ENCODE peak calls at places on chromosomes 4 and X, in nine cellular contexts. One of them, this sample, is unnamed.
A peak's percentile ranks its signal among the peaks of the same experiment; 100 is the strongest.

GRCh38 chrX:47380268-47380667 is 9.9 kb downstream of the ZNF157 start:
- DNase-seq in neural crest cell: no peak
- DNase-seq in HFFc6: no peak
- DNase-seq in thyroid gland: no peak
- DNase-seq in mucosa of descending colon: peak; percentile 33
- DNase-seq in colonic mucosa: peak; percentile 29
- DNase-seq in left ventricle myocardium inferior: peak; percentile 16
- DNase-seq in fibroblast of pulmonary artery: no peak
- DNase-seq in endodermal cell: no peak
- DNase-seq in this sample: no peak

GRCh38 chrX:65643046-65643785 is 24.2 kb upstream of the MSN start:
- DNase-seq in neural crest cell: no peak
- DNase-seq in HFFc6: peak; percentile 62
- DNase-seq in thyroid gland: peak; percentile 44
- DNase-seq in mucosa of descending colon: no peak
- DNase-seq in colonic mucosa: no peak
- DNase-seq in left ventricle myocardium inferior: no peak
- DNase-seq in fibroblast of pulmonary artery: peak; percentile 47
- DNase-seq in endodermal cell: no peak
- DNase-seq in this sample: peak; percentile 6

GRCh38 chr4:124890522-124890921 is 178.0 kb upstream of the ANKRD50 start:
- DNase-seq in neural crest cell: no peak
- DNase-seq in HFFc6: no peak
- DNase-seq in thyroid gland: no peak
- DNase-seq in mucosa of descending colon: no peak
- DNase-seq in colonic mucosa: no peak
- DNase-seq in left ventricle myocardium inferior: no peak
- DNase-seq in fibroblast of pulmonary artery: peak; percentile 43
- DNase-seq in endodermal cell: no peak
- DNase-seq in this sample: no peak

GRCh38 chr4:127776620-127777019 is 5.5 kb upstream of the HSPA4L start:
- DNase-seq in neural crest cell: no peak
- DNase-seq in HFFc6: no peak
- DNase-seq in thyroid gland: no peak
- DNase-seq in mucosa of descending colon: no peak
- DNase-seq in colonic mucosa: no peak
- DNase-seq in left ventricle myocardium inferior: no peak
- DNase-seq in fibroblast of pulmonary artery: no peak
- DNase-seq in endodermal cell: no peak
- DNase-seq in this sample: no peak

GRCh38 chr4:137994858-137995257 is 247.3 kb downstream of the SLC7A11 start:
- DNase-seq in neural crest cell: no peak
- DNase-seq in HFFc6: peak; percentile 54
- DNase-seq in thyroid gland: no peak
- DNase-seq in mucosa of descending colon: no peak
- DNase-seq in colonic mucosa: no peak
- DNase-seq in left ventricle myocardium inferior: no peak
- DNase-seq in fibroblast of pulmonary artery: peak; percentile 6
- DNase-seq in endodermal cell: no peak
- DNase-seq in this sample: no peak

GRCh38 chr4:16168144-16168543 is 58.1 kb downstream of the TAPT1 start:
- DNase-seq in neural crest cell: no peak
- DNase-seq in HFFc6: no peak
- DNase-seq in thyroid gland: no peak
- DNase-seq in mucosa of descending colon: no peak
- DNase-seq in colonic mucosa: no peak
- DNase-seq in left ventricle myocardium inferior: no peak
- DNase-seq in fibroblast of pulmonary artery: no peak
- DNase-seq in endodermal cell: no peak
- DNase-seq in this sample: no peak

GRCh38 chrX:43805579-43805978 is 76.7 kb downstream of the MAOB start:
- DNase-seq in neural crest cell: no peak
- DNase-seq in HFFc6: no peak
- DNase-seq in thyroid gland: no peak
- DNase-seq in mucosa of descending colon: peak; percentile 14
- DNase-seq in colonic mucosa: no peak
- DNase-seq in left ventricle myocardium inferior: no peak
- DNase-seq in fibroblast of pulmonary artery: peak; percentile 5
- DNase-seq in endodermal cell: no peak
- DNase-seq in this sample: peak; percentile 6

GRCh38 chrX:6226053-6226645 is 2.5 kb downstream of the NLGN4X start:
- DNase-seq in neural crest cell: peak; percentile 66
- DNase-seq in HFFc6: no peak
- DNase-seq in thyroid gland: no peak
- DNase-seq in mucosa of descending colon: no peak
- DNase-seq in colonic mucosa: no peak
- DNase-seq in left ventricle myocardium inferior: peak; percentile 11
- DNase-seq in fibroblast of pulmonary artery: no peak
- DNase-seq in endodermal cell: peak; percentile 82
- DNase-seq in this sample: no peak

GRCh38 chr4:95050980-95051688 is 293.4 kb downstream of the BMPR1B start:
- DNase-seq in neural crest cell: peak; percentile 29
- DNase-seq in HFFc6: no peak
- DNase-seq in thyroid gland: peak; percentile 12
- DNase-seq in mucosa of descending colon: no peak
- DNase-seq in colonic mucosa: no peak
- DNase-seq in left ventricle myocardium inferior: no peak
- DNase-seq in fibroblast of pulmonary artery: no peak
- DNase-seq in endodermal cell: peak; percentile 61
- DNase-seq in this sample: no peak

GRCh38 chr4:1300466-1301455 is 11.1 kb downstream of the MAEA start:
- DNase-seq in neural crest cell: no peak
- DNase-seq in HFFc6: peak; percentile 47
- DNase-seq in thyroid gland: no peak
- DNase-seq in mucosa of descending colon: peak; percentile 21
- DNase-seq in colonic mucosa: no peak
- DNase-seq in left ventricle myocardium inferior: no peak
- DNase-seq in fibroblast of pulmonary artery: peak; percentile 72
- DNase-seq in endodermal cell: no peak
- DNase-seq in this sample: no peak

GRCh38 chr4:6916587-6917444 is 7.2 kb downstream of the TBC1D14 start:
- DNase-seq in neural crest cell: no peak
- DNase-seq in HFFc6: no peak
- DNase-seq in thyroid gland: no peak
- DNase-seq in mucosa of descending colon: peak; percentile 78
- DNase-seq in colonic mucosa: peak; percentile 85
- DNase-seq in left ventricle myocardium inferior: no peak
- DNase-seq in fibroblast of pulmonary artery: peak; percentile 26
- DNase-seq in endodermal cell: peak; percentile 58
- DNase-seq in this sample: peak; percentile 30

GRCh38 chr4:6918345-6918744 is 8.7 kb downstream of the TBC1D14 start:
- DNase-seq in neural crest cell: no peak
- DNase-seq in HFFc6: no peak
- DNase-seq in thyroid gland: no peak
- DNase-seq in mucosa of descending colon: no peak
- DNase-seq in colonic mucosa: no peak
- DNase-seq in left ventricle myocardium inferior: no peak
- DNase-seq in fibroblast of pulmonary artery: no peak
- DNase-seq in endodermal cell: peak; percentile 54
- DNase-seq in this sample: no peak

GRCh38 chr4:6916069-6916586 is 6.5 kb downstream of the TBC1D14 start:
- DNase-seq in neural crest cell: no peak
- DNase-seq in HFFc6: no peak
- DNase-seq in thyroid gland: no peak
- DNase-seq in mucosa of descending colon: no peak
- DNase-seq in colonic mucosa: no peak
- DNase-seq in left ventricle myocardium inferior: no peak
- DNase-seq in fibroblast of pulmonary artery: no peak
- DNase-seq in endodermal cell: no peak
- DNase-seq in this sample: no peak

GRCh38 chr4:6915041-6916005 is 5.7 kb downstream of the TBC1D14 start:
- DNase-seq in neural crest cell: no peak
- DNase-seq in HFFc6: no peak
- DNase-seq in thyroid gland: no peak
- DNase-seq in mucosa of descending colon: no peak
- DNase-seq in colonic mucosa: no peak
- DNase-seq in left ventricle myocardium inferior: no peak
- DNase-seq in fibroblast of pulmonary artery: no peak
- DNase-seq in endodermal cell: no peak
- DNase-seq in this sample: no peak

DNA sequence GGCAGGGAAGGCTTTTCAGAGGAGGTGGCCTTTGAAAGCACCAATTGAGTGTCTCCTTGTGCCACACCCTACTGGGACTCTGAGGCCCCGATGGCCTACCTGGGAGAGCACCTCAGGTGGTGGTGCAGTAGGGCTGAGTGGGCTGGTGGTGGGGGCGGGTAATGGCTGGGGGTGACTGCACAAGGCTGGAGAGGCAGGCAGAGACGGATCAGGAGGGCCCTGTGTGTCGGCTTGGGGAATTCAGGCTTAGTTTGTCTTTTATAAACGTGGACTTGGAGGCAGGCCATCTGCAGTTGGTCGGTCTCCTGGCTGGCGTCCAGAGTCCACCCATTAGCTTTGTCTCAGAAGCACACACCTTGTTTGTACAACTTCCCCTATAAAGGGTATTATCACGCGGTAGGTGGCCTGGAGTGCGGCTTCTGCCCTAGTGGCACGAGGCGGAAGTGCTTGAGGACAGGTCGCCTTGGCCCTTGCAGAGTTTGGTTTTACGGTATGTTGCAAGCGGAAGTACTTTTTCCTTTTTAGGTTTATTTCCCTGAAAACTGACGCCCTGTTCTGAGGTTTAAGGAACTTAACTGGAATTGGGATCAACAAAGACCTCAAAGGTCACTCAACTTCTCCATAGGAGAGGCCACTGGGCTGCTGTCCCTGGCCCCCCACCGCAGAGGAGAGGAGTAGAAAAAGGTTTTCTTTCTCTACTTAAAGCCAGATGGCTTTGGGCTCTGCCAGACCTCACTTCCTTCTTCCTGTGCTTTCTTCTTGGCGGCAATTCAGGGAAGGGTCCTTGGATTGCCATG is 8.0 kb downstream of the TBC1D14 start:
- DNase-seq in neural crest cell: no peak
- DNase-seq in HFFc6: no peak
- DNase-seq in thyroid gland: peak; percentile 92
- DNase-seq in mucosa of descending colon: peak; percentile 97
- DNase-seq in colonic mucosa: peak; percentile 96
- DNase-seq in left ventricle myocardium inferior: peak; percentile 61
- DNase-seq in fibroblast of pulmonary artery: peak; percentile 12
- DNase-seq in endodermal cell: peak; percentile 86
- DNase-seq in this sample: peak; percentile 76
- TF ChIP-seq CTCF in neural crest cell: peak; percentile 63
- TF ChIP-seq CTCF in HFFc6: peak; percentile 67
- TF ChIP-seq CTCF in thyroid gland: peak; percentile 57
- TF ChIP-seq CTCF in mucosa of descending colon: peak; percentile 73
- TF ChIP-seq CTCF in colonic mucosa: peak; percentile 61
- TF ChIP-seq CTCF in left ventricle myocardium inferior: peak; percentile 57
- TF ChIP-seq CTCF in fibroblast of pulmonary artery: peak; percentile 40
- TF ChIP-seq CTCF in endodermal cell: peak; percentile 82
- TF ChIP-seq CTCF in this sample: peak; percentile 54

DNA sequence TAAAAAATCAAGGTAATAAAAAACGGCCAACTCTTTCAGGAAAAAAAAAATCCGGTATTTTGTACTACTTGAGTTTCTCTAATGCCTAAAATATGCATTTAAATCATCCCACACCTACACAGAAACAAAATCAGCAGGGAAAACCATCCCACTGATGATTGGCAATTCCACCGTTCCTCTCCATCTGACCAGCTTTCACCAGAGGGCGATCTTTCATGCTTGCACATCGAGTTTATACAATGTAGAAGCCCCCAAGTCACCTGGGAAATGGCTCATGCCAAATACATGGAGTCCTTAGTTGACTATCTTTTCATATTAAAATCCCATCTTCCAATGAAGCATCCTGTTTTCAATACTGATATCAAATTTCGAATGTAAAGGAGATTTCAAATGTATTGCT is 69.2 kb downstream of the PTCHD1 start:
- DNase-seq in neural crest cell: no peak
- DNase-seq in HFFc6: no peak
- DNase-seq in thyroid gland: no peak
- DNase-seq in mucosa of descending colon: no peak
- DNase-seq in colonic mucosa: no peak
- DNase-seq in left ventricle myocardium inferior: no peak
- DNase-seq in fibroblast of pulmonary artery: no peak
- DNase-seq in endodermal cell: peak; percentile 63
- DNase-seq in this sample: peak; percentile 24
- TF ChIP-seq CTCF in neural crest cell: peak; percentile 42
- TF ChIP-seq CTCF in HFFc6: no peak
- TF ChIP-seq CTCF in thyroid gland: no peak
- TF ChIP-seq CTCF in mucosa of descending colon: no peak
- TF ChIP-seq CTCF in colonic mucosa: no peak
- TF ChIP-seq CTCF in left ventricle myocardium inferior: no peak
- TF ChIP-seq CTCF in fibroblast of pulmonary artery: peak; percentile 13
- TF ChIP-seq CTCF in endodermal cell: peak; percentile 80
- TF ChIP-seq CTCF in this sample: peak; percentile 28

DNA sequence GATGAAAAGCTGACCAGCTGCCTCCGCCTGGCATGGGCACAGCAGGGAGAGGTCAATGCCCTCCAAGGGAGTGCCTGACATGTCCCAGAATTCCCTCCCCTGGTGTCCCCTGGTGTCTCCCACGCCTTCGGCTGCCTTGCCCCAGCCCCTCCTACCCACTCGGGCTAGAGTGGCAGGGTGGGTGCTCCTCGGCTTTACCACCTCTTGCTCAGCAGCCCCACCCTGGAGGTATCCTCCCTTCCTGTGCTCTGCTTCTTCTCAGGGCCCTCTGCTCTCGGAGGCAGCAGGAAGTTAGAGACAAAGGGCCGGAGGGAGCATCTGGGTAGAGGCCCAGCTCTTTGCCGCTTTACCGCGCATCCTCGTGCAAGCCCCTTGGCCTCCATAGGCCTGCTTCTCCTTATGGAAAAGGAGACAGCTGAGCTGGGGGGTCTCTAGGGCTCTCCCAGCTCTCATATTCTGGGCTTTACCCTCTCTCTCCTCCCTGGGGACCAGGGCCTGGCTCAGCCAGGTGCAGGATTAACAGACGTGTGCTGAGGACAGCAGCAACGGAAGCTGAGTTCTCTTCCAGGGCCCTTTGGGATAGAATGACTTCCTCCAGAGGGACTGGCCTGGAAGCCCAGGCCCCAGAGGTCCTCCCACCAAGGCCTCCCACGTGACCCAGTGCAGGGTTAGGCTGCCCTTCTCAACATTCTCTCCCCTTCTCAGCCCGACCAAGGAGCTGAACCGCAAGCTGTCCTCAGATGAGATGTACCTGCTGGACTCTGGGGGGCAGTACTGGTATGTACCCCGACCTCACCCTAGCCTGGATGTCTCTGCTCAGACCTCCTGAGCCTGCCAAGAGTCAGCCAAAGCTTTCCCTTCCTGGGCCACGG is 17.2 kb downstream of the XPNPEP2 start:
- DNase-seq in neural crest cell: no peak
- DNase-seq in HFFc6: no peak
- DNase-seq in thyroid gland: no peak
- DNase-seq in mucosa of descending colon: no peak
- DNase-seq in colonic mucosa: no peak
- DNase-seq in left ventricle myocardium inferior: no peak
- DNase-seq in fibroblast of pulmonary artery: no peak
- DNase-seq in endodermal cell: peak; percentile 76
- DNase-seq in this sample: no peak
- TF ChIP-seq CTCF in neural crest cell: no peak
- TF ChIP-seq CTCF in HFFc6: no peak
- TF ChIP-seq CTCF in thyroid gland: no peak
- TF ChIP-seq CTCF in mucosa of descending colon: no peak
- TF ChIP-seq CTCF in colonic mucosa: no peak
- TF ChIP-seq CTCF in left ventricle myocardium inferior: no peak
- TF ChIP-seq CTCF in fibroblast of pulmonary artery: no peak
- TF ChIP-seq CTCF in endodermal cell: peak; percentile 53
- TF ChIP-seq CTCF in this sample: no peak

DNA sequence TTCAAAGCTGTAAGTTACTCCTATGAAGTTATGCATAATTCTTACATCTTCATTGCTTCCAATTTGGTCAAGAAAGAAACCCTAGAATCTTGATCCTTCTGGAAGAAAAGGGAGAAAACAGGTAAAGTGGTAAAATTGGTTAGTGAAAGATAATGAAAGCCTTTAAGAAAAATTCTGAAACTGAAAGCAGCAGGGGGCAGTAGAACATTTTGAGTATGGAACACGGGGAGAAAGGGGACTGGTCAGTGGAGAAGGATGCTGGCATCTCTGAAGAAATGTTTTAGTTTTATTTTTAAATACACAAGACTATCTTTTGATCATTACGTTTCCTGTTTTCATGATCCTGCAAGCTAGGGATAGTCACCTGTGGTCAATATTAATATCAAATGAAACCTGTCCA is 54.3 kb downstream of the SLIT2 start:
- DNase-seq in neural crest cell: no peak
- DNase-seq in HFFc6: no peak
- DNase-seq in thyroid gland: no peak
- DNase-seq in mucosa of descending colon: no peak
- DNase-seq in colonic mucosa: no peak
- DNase-seq in left ventricle myocardium inferior: no peak
- DNase-seq in fibroblast of pulmonary artery: peak; percentile 70
- DNase-seq in endodermal cell: no peak
- DNase-seq in this sample: peak; percentile 15
- TF ChIP-seq CTCF in neural crest cell: peak; percentile 39
- TF ChIP-seq CTCF in HFFc6: peak; percentile 68
- TF ChIP-seq CTCF in thyroid gland: no peak
- TF ChIP-seq CTCF in mucosa of descending colon: no peak
- TF ChIP-seq CTCF in colonic mucosa: no peak
- TF ChIP-seq CTCF in left ventricle myocardium inferior: no peak
- TF ChIP-seq CTCF in fibroblast of pulmonary artery: peak; percentile 47
- TF ChIP-seq CTCF in endodermal cell: no peak
- TF ChIP-seq CTCF in this sample: no peak